ENCODE peak calls at places on chromosomes 7 and 10, in six cellular contexts. One of them, this sample, is unnamed.

GRCh38 chr10:11551915-11552602 is 59.4 kb downstream of the USP6NL start:
- DNase-seq in GM23248: peak
- DNase-seq in lower lobe of right lung: no peak
- DNase-seq in effector memory CD8-positive, alpha-beta T cell: no peak
- DNase-seq in EL: peak
- DNase-seq in cardiac muscle cell: peak
- DNase-seq in this sample: no peak

GRCh38 chr7:130144632-130145171 is 60.5 kb downstream of the TMEM209 start:
- DNase-seq in cardiac muscle cell: peak
- DNase-seq in GM23248: peak
- DNase-seq in lower lobe of right lung: no peak
- DNase-seq in EL: peak
- DNase-seq in effector memory CD8-positive, alpha-beta T cell: no peak
- DNase-seq in this sample: peak

GRCh38 chr7:17385612-17386011 is 87.2 kb downstream of the AHR start:
- DNase-seq in cardiac muscle cell: no peak
- DNase-seq in effector memory CD8-positive, alpha-beta T cell: no peak
- DNase-seq in GM23248: no peak
- DNase-seq in lower lobe of right lung: no peak
- DNase-seq in EL: no peak
- DNase-seq in this sample: no peak

GRCh38 chr10:17669185-17669872 is 25.4 kb downstream of the STAM start:
- DNase-seq in EL: no peak
- DNase-seq in cardiac muscle cell: no peak
- DNase-seq in lower lobe of right lung: no peak
- DNase-seq in GM23248: no peak
- DNase-seq in effector memory CD8-positive, alpha-beta T cell: peak
- DNase-seq in this sample: no peak

GRCh38 chr10:8042032-8042863 is 12.2 kb upstream of the GATA3 start:
- DNase-seq in lower lobe of right lung: no peak
- DNase-seq in GM23248: no peak
- DNase-seq in effector memory CD8-positive, alpha-beta T cell: no peak
- DNase-seq in cardiac muscle cell: no peak
- DNase-seq in EL: no peak
- DNase-seq in this sample: no peak

GRCh38 chr7:117186631-117187030 is 136.2 kb downstream of the WNT2 start:
- DNase-seq in GM23248: no peak
- DNase-seq in lower lobe of right lung: no peak
- DNase-seq in cardiac muscle cell: no peak
- DNase-seq in EL: no peak
- DNase-seq in effector memory CD8-positive, alpha-beta T cell: no peak
- DNase-seq in this sample: no peak

GRCh38 chr7:111593343-111593742 is 31.1 kb upstream of the IMMP2L start:
- DNase-seq in lower lobe of right lung: no peak
- DNase-seq in effector memory CD8-positive, alpha-beta T cell: no peak
- DNase-seq in cardiac muscle cell: no peak
- DNase-seq in GM23248: no peak
- DNase-seq in EL: no peak
- DNase-seq in this sample: no peak

GRCh38 chr10:119640875-119641526 is 10.2 kb upstream of the BAG3 start:
- DNase-seq in effector memory CD8-positive, alpha-beta T cell: no peak
- DNase-seq in lower lobe of right lung: no peak
- DNase-seq in cardiac muscle cell: no peak
- DNase-seq in EL: no peak
- DNase-seq in GM23248: no peak
- DNase-seq in this sample: no peak

GRCh38 chr10:114367676-114368391 is 36.5 kb downstream of the AFAP1L2 start:
- DNase-seq in cardiac muscle cell: no peak
- DNase-seq in EL: peak
- DNase-seq in effector memory CD8-positive, alpha-beta T cell: no peak
- DNase-seq in lower lobe of right lung: no peak
- DNase-seq in GM23248: no peak
- DNase-seq in this sample: no peak

GRCh38 chr10:11616021-11616420 is 4.6 kb upstream of the USP6NL start:
- DNase-seq in EL: no peak
- DNase-seq in lower lobe of right lung: no peak
- DNase-seq in GM23248: peak
- DNase-seq in effector memory CD8-positive, alpha-beta T cell: no peak
- DNase-seq in cardiac muscle cell: no peak
- DNase-seq in this sample: no peak

GRCh38 chr7:55552320-55553086 is 19.8 kb downstream of the VOPP1 start:
- DNase-seq in effector memory CD8-positive, alpha-beta T cell: no peak
- DNase-seq in EL: peak
- DNase-seq in cardiac muscle cell: peak
- DNase-seq in lower lobe of right lung: no peak
- DNase-seq in GM23248: peak
- DNase-seq in this sample: peak

GRCh38 chr7:26555971-26556830 is 264.5 kb downstream of the SNX10 start:
- DNase-seq in cardiac muscle cell: no peak
- DNase-seq in lower lobe of right lung: no peak
- DNase-seq in EL: no peak
- DNase-seq in effector memory CD8-positive, alpha-beta T cell: no peak
- DNase-seq in GM23248: no peak
- DNase-seq in this sample: no peak

GRCh38 chr10:132883391-132883881 is 58.9 kb downstream of the CFAP46 start:
- DNase-seq in GM23248: peak
- DNase-seq in cardiac muscle cell: no peak
- DNase-seq in effector memory CD8-positive, alpha-beta T cell: no peak
- DNase-seq in lower lobe of right lung: no peak
- DNase-seq in EL: peak
- DNase-seq in this sample: no peak

This sample was measured in body of pancreas.